ENCODE peak calls at places on chromosomes 13 and 19, in five cellular contexts. One of them, this sample, is unnamed. For H3K4me1, the result is how much of the 10 kb centered on the place peaks cover.

GRCh38 chr19:18855647-18856384 is 24.1 kb downstream of the UPF1 start:
- DNase-seq in endodermal cell: no peak
- DNase-seq in Peyer's patch: no peak
- DNase-seq in upper lobe of left lung: peak
- DNase-seq in heart right ventricle: no peak
- DNase-seq in this sample: no peak

GRCh38 chr13:91313103-91313502 is 34.4 kb upstream of the MIR17HG start:
- DNase-seq in Peyer's patch: no peak
- DNase-seq in endodermal cell: peak
- DNase-seq in heart right ventricle: no peak
- DNase-seq in upper lobe of left lung: no peak
- DNase-seq in this sample: peak

GRCh38 chr13:101018720-101019119 is 344.1 kb upstream of the TMTC4 start:
- DNase-seq in endodermal cell: no peak
- DNase-seq in upper lobe of left lung: no peak
- DNase-seq in heart right ventricle: no peak
- DNase-seq in Peyer's patch: no peak
- DNase-seq in this sample: no peak

GRCh38 chr19:36672368-36672767 is 5.7 kb upstream of the ZNF461 start:
- DNase-seq in upper lobe of left lung: no peak
- DNase-seq in heart right ventricle: no peak
- DNase-seq in Peyer's patch: no peak
- DNase-seq in endodermal cell: no peak
- DNase-seq in this sample: no peak

GRCh38 chr19:28235606-28236125 is 977.3 kb downstream of the UQCRFS1 start:
- DNase-seq in Peyer's patch: no peak
- DNase-seq in upper lobe of left lung: no peak
- DNase-seq in heart right ventricle: no peak
- DNase-seq in endodermal cell: no peak
- DNase-seq in this sample: no peak

GRCh38 chr19:41575998-41576397 is at the start of gene CEACAM21:
- DNase-seq in heart right ventricle: peak
- DNase-seq in upper lobe of left lung: no peak
- DNase-seq in endodermal cell: no peak
- DNase-seq in Peyer's patch: peak
- DNase-seq in this sample: no peak

GRCh38 chr13:43072394-43072793 is 49.0 kb downstream of the DNAJC15 start:
- DNase-seq in upper lobe of left lung: no peak
- DNase-seq in endodermal cell: no peak
- DNase-seq in Peyer's patch: peak
- DNase-seq in heart right ventricle: peak
- DNase-seq in this sample: no peak

GRCh38 chr13:20964904-20965303 is 62.4 kb upstream of the XPO4 start:
- DNase-seq in endodermal cell: no peak
- DNase-seq in Peyer's patch: no peak
- DNase-seq in heart right ventricle: no peak
- DNase-seq in upper lobe of left lung: no peak
- DNase-seq in this sample: no peak

GRCh38 chr19:3838661-3839060 is 30.2 kb downstream of the ZFR2 start:
- DNase-seq in endodermal cell: no peak
- DNase-seq in heart right ventricle: no peak
- DNase-seq in upper lobe of left lung: no peak
- DNase-seq in Peyer's patch: no peak
- DNase-seq in this sample: no peak

GRCh38 chr19:19152668-19153384 is 14.5 kb upstream of the TMEM161A start:
- DNase-seq in endodermal cell: no peak
- DNase-seq in heart right ventricle: peak
- DNase-seq in upper lobe of left lung: no peak
- DNase-seq in Peyer's patch: no peak
- DNase-seq in this sample: no peak

GRCh38 chr19:45507864-45508680 is 793 bp downstream of the VASP start:
- DNase-seq in endodermal cell: peak
- DNase-seq in Peyer's patch: peak
- DNase-seq in heart right ventricle: peak
- DNase-seq in upper lobe of left lung: peak
- DNase-seq in this sample: peak

GRCh38 chr13:27481766-27482165 is 31.4 kb upstream of the MTIF3 start:
- DNase-seq in endodermal cell: peak
- DNase-seq in Peyer's patch: peak
- DNase-seq in upper lobe of left lung: peak
- DNase-seq in heart right ventricle: no peak
- DNase-seq in this sample: no peak

GRCh38 chr13:27483421-27483820 is 33.1 kb upstream of the MTIF3 start:
- DNase-seq in heart right ventricle: no peak
- DNase-seq in endodermal cell: no peak
- DNase-seq in Peyer's patch: peak
- DNase-seq in upper lobe of left lung: no peak
- DNase-seq in this sample: no peak

GRCh38 chr13:27476943-27477681 is 26.7 kb upstream of the MTIF3 start:
- DNase-seq in heart right ventricle: no peak
- DNase-seq in upper lobe of left lung: peak
- DNase-seq in endodermal cell: no peak
- DNase-seq in Peyer's patch: peak
- DNase-seq in this sample: no peak

GRCh38 chr13:27487776-27488175 is 37.4 kb upstream of the MTIF3 start:
- DNase-seq in heart right ventricle: no peak
- DNase-seq in upper lobe of left lung: no peak
- DNase-seq in Peyer's patch: no peak
- DNase-seq in endodermal cell: no peak
- DNase-seq in this sample: no peak

DNA sequence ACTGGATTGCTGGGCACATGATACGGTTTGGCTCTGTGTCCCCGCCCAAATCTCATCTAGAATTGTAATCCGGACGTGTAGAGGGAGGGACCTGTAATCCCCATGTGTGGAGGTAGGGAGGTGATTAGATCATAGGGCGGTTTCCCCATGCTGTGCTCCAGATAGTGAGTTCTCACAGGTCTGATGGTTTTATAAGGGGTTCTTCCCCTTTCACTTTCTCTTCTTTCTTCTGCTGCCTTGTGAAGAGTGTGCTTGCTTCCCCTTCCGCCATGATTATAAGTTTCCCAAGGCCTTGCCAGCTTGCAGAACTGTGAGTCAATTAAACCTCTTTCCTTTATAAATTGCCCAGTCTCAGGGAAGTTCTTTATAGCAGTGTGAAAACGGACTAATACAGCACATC is 32.6 kb upstream of the MTIF3 start:
- DNase-seq in Peyer's patch: peak
- DNase-seq in endodermal cell: no peak
- DNase-seq in heart right ventricle: no peak
- DNase-seq in upper lobe of left lung: no peak
- DNase-seq in this sample: no peak
- H3K4me1 ChIP-seq in Peyer's patch: under half
- H3K4me1 ChIP-seq in endodermal cell: under half
- H3K4me1 ChIP-seq in heart right ventricle: under half
- H3K4me1 ChIP-seq in upper lobe of left lung: under half
- H3K4me1 ChIP-seq in this sample: under half

GRCh38 chr19:49643466-49643865 is 1.5 kb downstream of the SCAF1 start:
- DNase-seq in Peyer's patch: no peak
- DNase-seq in endodermal cell: no peak
- DNase-seq in heart right ventricle: no peak
- DNase-seq in upper lobe of left lung: no peak
- DNase-seq in this sample: no peak
- H3K4me1 ChIP-seq in Peyer's patch: under half
- H3K4me1 ChIP-seq in endodermal cell: under half
- H3K4me1 ChIP-seq in heart right ventricle: under half
- H3K4me1 ChIP-seq in upper lobe of left lung: under half
- H3K4me1 ChIP-seq in this sample: under half

GRCh38 chr13:113451951-113452421 is 1.3 kb downstream of the ADPRHL1 start:
- DNase-seq in heart right ventricle: peak
- DNase-seq in endodermal cell: no peak
- DNase-seq in upper lobe of left lung: no peak
- DNase-seq in Peyer's patch: no peak
- DNase-seq in this sample: no peak
- H3K4me1 ChIP-seq in heart right ventricle: under half
- H3K4me1 ChIP-seq in endodermal cell: under half
- H3K4me1 ChIP-seq in upper lobe of left lung: under half
- H3K4me1 ChIP-seq in Peyer's patch: under half
- H3K4me1 ChIP-seq in this sample: under half

DNA sequence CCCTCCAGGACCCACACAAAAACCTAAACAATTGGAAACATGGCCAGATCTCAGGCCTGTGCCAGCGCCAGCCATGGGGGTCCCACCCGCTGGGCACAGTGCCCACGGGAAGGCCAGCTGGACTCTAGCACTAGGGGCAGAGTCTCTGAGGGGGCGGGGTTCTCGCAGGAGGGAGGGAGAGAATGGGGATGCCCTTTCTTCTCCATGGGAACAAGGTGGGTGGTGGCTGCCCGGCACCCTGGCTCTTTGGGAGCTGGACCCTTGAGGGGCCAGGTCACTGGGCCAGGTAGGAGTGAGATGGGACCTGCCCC is 8.4 kb downstream of the LYL1 start:
- DNase-seq in endodermal cell: no peak
- DNase-seq in upper lobe of left lung: no peak
- DNase-seq in Peyer's patch: peak
- DNase-seq in heart right ventricle: peak
- DNase-seq in this sample: no peak
- H3K4me1 ChIP-seq in endodermal cell: under half
- H3K4me1 ChIP-seq in upper lobe of left lung: half or more
- H3K4me1 ChIP-seq in Peyer's patch: half or more
- H3K4me1 ChIP-seq in heart right ventricle: under half
- H3K4me1 ChIP-seq in this sample: under half

GRCh38 chr13:106714271-106714670 is 146.3 kb upstream of the ARGLU1 start:
- DNase-seq in endodermal cell: no peak
- DNase-seq in upper lobe of left lung: no peak
- DNase-seq in heart right ventricle: no peak
- DNase-seq in Peyer's patch: no peak
- DNase-seq in this sample: no peak
- H3K4me1 ChIP-seq in endodermal cell: under half
- H3K4me1 ChIP-seq in upper lobe of left lung: under half
- H3K4me1 ChIP-seq in heart right ventricle: under half
- H3K4me1 ChIP-seq in Peyer's patch: under half
- H3K4me1 ChIP-seq in this sample: under half

GRCh38 chr13:27135023-27135422 is 36.6 kb downstream of the USP12 start:
- DNase-seq in endodermal cell: no peak
- DNase-seq in heart right ventricle: no peak
- DNase-seq in Peyer's patch: no peak
- DNase-seq in upper lobe of left lung: no peak
- DNase-seq in this sample: no peak
- H3K4me1 ChIP-seq in endodermal cell: under half
- H3K4me1 ChIP-seq in heart right ventricle: under half
- H3K4me1 ChIP-seq in Peyer's patch: under half
- H3K4me1 ChIP-seq in upper lobe of left lung: under half
- H3K4me1 ChIP-seq in this sample: under half

GRCh38 chr13:76889254-76889653 is 3.0 kb upstream of the KCTD12 start:
- DNase-seq in heart right ventricle: no peak
- DNase-seq in upper lobe of left lung: no peak
- DNase-seq in Peyer's patch: no peak
- DNase-seq in endodermal cell: no peak
- DNase-seq in this sample: no peak

GRCh38 chr13:76887070-76887563 is 912 bp upstream of the KCTD12 start:
- DNase-seq in upper lobe of left lung: no peak
- DNase-seq in Peyer's patch: peak
- DNase-seq in endodermal cell: peak
- DNase-seq in heart right ventricle: peak
- DNase-seq in this sample: no peak

GRCh38 chr13:76888421-76888820 is 2.2 kb upstream of the KCTD12 start:
- DNase-seq in Peyer's patch: no peak
- DNase-seq in endodermal cell: no peak
- DNase-seq in upper lobe of left lung: no peak
- DNase-seq in heart right ventricle: no peak
- DNase-seq in this sample: no peak

GRCh38 chr13:76892488-76892887 is 6.3 kb upstream of the KCTD12 start:
- DNase-seq in heart right ventricle: no peak
- DNase-seq in upper lobe of left lung: no peak
- DNase-seq in endodermal cell: no peak
- DNase-seq in Peyer's patch: no peak
- DNase-seq in this sample: no peak

GRCh38 chr13:76890036-76890435 is 3.8 kb upstream of the KCTD12 start:
- DNase-seq in heart right ventricle: no peak
- DNase-seq in upper lobe of left lung: no peak
- DNase-seq in Peyer's patch: no peak
- DNase-seq in endodermal cell: no peak
- DNase-seq in this sample: no peak
- H3K4me1 ChIP-seq in heart right ventricle: under half
- H3K4me1 ChIP-seq in upper lobe of left lung: under half
- H3K4me1 ChIP-seq in Peyer's patch: under half
- H3K4me1 ChIP-seq in endodermal cell: under half
- H3K4me1 ChIP-seq in this sample: under half

DNA sequence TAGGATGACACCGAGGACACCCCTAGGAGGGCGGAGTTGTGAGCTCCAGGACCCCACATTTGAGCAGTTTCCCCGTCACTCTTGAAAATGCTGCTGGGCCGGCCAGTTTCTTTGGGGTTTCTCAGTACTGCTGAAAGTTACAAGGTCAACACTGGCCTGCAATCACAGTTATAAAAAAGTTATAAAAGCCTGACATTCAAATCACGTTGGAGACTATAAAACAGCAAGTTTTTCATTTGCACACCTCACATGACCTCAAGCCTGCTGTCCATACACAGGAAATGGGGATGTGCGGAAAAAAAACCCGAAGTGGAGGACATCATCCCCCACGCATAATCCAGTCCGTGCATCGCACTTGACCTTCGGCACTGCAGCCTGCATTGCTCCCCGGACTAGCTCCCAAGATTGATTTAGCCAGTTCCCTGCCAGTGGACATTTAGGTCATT is 27.0 kb downstream of the DNM2 start:
- DNase-seq in upper lobe of left lung: no peak
- DNase-seq in heart right ventricle: no peak
- DNase-seq in endodermal cell: no peak
- DNase-seq in Peyer's patch: peak
- DNase-seq in this sample: no peak
- H3K4me1 ChIP-seq in upper lobe of left lung: half or more
- H3K4me1 ChIP-seq in heart right ventricle: under half
- H3K4me1 ChIP-seq in endodermal cell: under half
- H3K4me1 ChIP-seq in Peyer's patch: half or more
- H3K4me1 ChIP-seq in this sample: under half

GRCh38 chr19:1271528-1272422 is 2.6 kb downstream of the CIRBP start:
- DNase-seq in upper lobe of left lung: peak
- DNase-seq in heart right ventricle: peak
- DNase-seq in Peyer's patch: no peak
- DNase-seq in endodermal cell: no peak
- DNase-seq in this sample: no peak
- H3K4me1 ChIP-seq in upper lobe of left lung: half or more
- H3K4me1 ChIP-seq in heart right ventricle: half or more
- H3K4me1 ChIP-seq in Peyer's patch: half or more
- H3K4me1 ChIP-seq in endodermal cell: under half
- H3K4me1 ChIP-seq in this sample: half or more

GRCh38 chr19:10753305-10753704 is 35.4 kb downstream of the DNM2 start:
- DNase-seq in upper lobe of left lung: no peak
- DNase-seq in endodermal cell: peak
- DNase-seq in heart right ventricle: no peak
- DNase-seq in Peyer's patch: no peak
- DNase-seq in this sample: no peak
- H3K4me1 ChIP-seq in upper lobe of left lung: half or more
- H3K4me1 ChIP-seq in endodermal cell: under half
- H3K4me1 ChIP-seq in heart right ventricle: under half
- H3K4me1 ChIP-seq in Peyer's patch: under half
- H3K4me1 ChIP-seq in this sample: half or more